ENCODE peak calls at places on chromosomes 5 and 9, in four cellular contexts. One of them, this sample, is unnamed.

GRCh38 chr5:169856571-169856970 is 123.7 kb downstream of the INSYN2B start:
- DNase-seq in cardiac fibroblast: peak
- DNase-seq in pancreas: no peak
- DNase-seq in CD8-positive, alpha-beta T cell: no peak
- DNase-seq in this sample: no peak

GRCh38 chr5:55036477-55036876 is 12.4 kb downstream of the GZMK start:
- DNase-seq in cardiac fibroblast: peak
- DNase-seq in pancreas: no peak
- DNase-seq in CD8-positive, alpha-beta T cell: no peak
- DNase-seq in this sample: no peak

GRCh38 chr9:74555015-74555414 is 57.9 kb downstream of the RORB start:
- DNase-seq in cardiac fibroblast: no peak
- DNase-seq in pancreas: peak
- DNase-seq in CD8-positive, alpha-beta T cell: no peak
- DNase-seq in this sample: no peak

GRCh38 chr5:136814621-136815378 is 449.5 kb upstream of the TRPC7 start:
- DNase-seq in cardiac fibroblast: peak
- DNase-seq in pancreas: no peak
- DNase-seq in CD8-positive, alpha-beta T cell: no peak
- DNase-seq in this sample: no peak

GRCh38 chr9:134681061-134681661 is 39.6 kb downstream of the COL5A1 start:
- DNase-seq in cardiac fibroblast: no peak
- DNase-seq in pancreas: no peak
- DNase-seq in CD8-positive, alpha-beta T cell: no peak
- DNase-seq in this sample: no peak

GRCh38 chr9:123371805-123372590 is 16.0 kb downstream of the CRB2 start:
- DNase-seq in cardiac fibroblast: no peak
- DNase-seq in pancreas: no peak
- DNase-seq in CD8-positive, alpha-beta T cell: no peak
- DNase-seq in this sample: no peak

GRCh38 chr5:133890776-133891280 is 77.6 kb downstream of the C5orf15 start:
- DNase-seq in cardiac fibroblast: no peak
- DNase-seq in pancreas: no peak
- DNase-seq in CD8-positive, alpha-beta T cell: no peak
- DNase-seq in this sample: no peak

GRCh38 chr9:78462616-78463015 is 165.7 kb downstream of the PSAT1 start:
- DNase-seq in cardiac fibroblast: no peak
- DNase-seq in pancreas: no peak
- DNase-seq in CD8-positive, alpha-beta T cell: no peak
- DNase-seq in this sample: no peak

GRCh38 chr5:19424506-19424905 is 563.5 kb downstream of the CDH18 start:
- DNase-seq in cardiac fibroblast: no peak
- DNase-seq in pancreas: no peak
- DNase-seq in CD8-positive, alpha-beta T cell: no peak
- DNase-seq in this sample: no peak

GRCh38 chr5:53730938-53731337 is 170.5 kb downstream of the NDUFS4 start:
- DNase-seq in cardiac fibroblast: no peak
- DNase-seq in pancreas: no peak
- DNase-seq in CD8-positive, alpha-beta T cell: no peak
- DNase-seq in this sample: no peak

GRCh38 chr9:129575818-129576217 is 45.1 kb downstream of the C9orf50 start:
- DNase-seq in cardiac fibroblast: no peak
- DNase-seq in pancreas: no peak
- DNase-seq in CD8-positive, alpha-beta T cell: no peak
- DNase-seq in this sample: no peak

GRCh38 chr5:10364186-10364689 is 10.7 kb downstream of the MARCHF6 start:
- DNase-seq in cardiac fibroblast: no peak
- DNase-seq in pancreas: no peak
- DNase-seq in CD8-positive, alpha-beta T cell: no peak
- DNase-seq in this sample: no peak
- TF ChIP-seq CTCF in cardiac fibroblast: no peak
- TF ChIP-seq CTCF in pancreas: no peak
- TF ChIP-seq CTCF in CD8-positive, alpha-beta T cell: no peak
- TF ChIP-seq CTCF in this sample: peak

GRCh38 chr9:95772320-95773060 is 103.0 kb upstream of the ERCC6L2 start:
- DNase-seq in cardiac fibroblast: no peak
- DNase-seq in pancreas: peak
- DNase-seq in CD8-positive, alpha-beta T cell: peak
- DNase-seq in this sample: no peak
- TF ChIP-seq CTCF in cardiac fibroblast: no peak
- TF ChIP-seq CTCF in pancreas: no peak
- TF ChIP-seq CTCF in CD8-positive, alpha-beta T cell: no peak
- TF ChIP-seq CTCF in this sample: no peak

GRCh38 chr5:195401-196160 is 4.3 kb downstream of the LRRC14B start:
- DNase-seq in cardiac fibroblast: no peak
- DNase-seq in pancreas: no peak
- DNase-seq in CD8-positive, alpha-beta T cell: peak
- DNase-seq in this sample: no peak
- TF ChIP-seq CTCF in cardiac fibroblast: no peak
- TF ChIP-seq CTCF in pancreas: no peak
- TF ChIP-seq CTCF in CD8-positive, alpha-beta T cell: no peak
- TF ChIP-seq CTCF in this sample: no peak

DNA sequence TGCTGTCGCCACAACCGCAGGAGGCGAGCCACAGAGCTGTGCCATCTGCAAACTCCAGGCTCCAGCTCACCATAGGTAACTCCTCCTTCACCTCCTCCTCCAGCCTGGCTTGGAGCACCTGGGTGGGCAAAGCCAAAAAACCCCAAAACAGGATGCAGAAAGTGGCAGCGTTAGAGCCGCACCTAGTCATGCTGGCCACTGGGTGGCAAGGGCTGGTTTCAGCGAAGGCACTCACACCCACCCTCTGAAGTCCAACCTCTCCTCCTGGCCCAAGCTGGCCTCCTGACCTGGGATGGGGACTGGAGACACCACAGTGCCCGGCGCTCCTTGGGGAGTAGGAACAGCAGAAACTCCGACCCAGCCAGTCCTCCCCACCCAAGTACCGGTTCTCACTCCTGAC is 28.7 kb upstream of the ZNF354B start:
- DNase-seq in cardiac fibroblast: no peak
- DNase-seq in pancreas: no peak
- DNase-seq in CD8-positive, alpha-beta T cell: no peak
- DNase-seq in this sample: no peak
- TF ChIP-seq CTCF in cardiac fibroblast: no peak
- TF ChIP-seq CTCF in pancreas: no peak
- TF ChIP-seq CTCF in CD8-positive, alpha-beta T cell: no peak
- TF ChIP-seq CTCF in this sample: no peak

DNA sequence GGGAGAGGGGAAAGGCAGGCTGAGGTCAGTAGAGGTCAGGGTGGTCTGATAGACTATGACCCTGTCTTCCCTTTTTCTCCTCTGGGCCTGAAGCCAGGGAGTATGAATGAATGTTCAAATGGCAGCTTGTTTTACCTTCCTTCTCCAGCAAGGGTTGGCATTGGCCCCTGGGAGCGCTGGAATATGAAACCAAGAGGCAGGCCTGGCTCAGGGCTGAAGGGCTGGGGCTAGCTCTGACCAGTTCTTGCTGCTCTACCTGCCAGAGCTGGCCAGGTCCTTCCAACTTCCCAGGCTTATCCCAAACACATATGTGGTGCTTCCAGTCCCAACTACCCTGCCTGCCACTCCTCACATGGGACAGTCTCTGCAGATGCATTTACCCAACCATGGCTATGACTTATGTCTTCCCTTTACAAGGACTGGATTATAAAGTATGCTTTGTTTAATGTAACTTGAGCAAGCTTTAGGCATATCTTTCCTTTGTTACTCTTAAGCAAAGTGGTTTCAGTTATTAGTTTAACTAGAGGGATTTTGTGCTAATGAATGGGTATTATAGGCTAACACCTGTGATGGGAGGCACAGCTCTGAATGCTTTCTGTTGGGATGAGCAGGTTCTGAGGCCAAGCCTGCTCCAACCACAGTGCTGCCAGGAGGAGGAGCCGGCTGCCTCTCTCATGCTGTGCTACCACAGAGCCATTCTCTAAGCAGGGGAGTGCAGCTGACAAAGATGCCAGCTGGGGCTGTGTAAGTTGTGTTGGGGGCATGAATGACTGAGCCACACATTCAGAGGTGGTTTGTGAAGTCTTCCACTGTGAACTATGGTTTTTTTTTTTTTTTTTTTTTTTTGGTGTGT is 6.1 kb downstream of the CCNI2 start:
- DNase-seq in cardiac fibroblast: no peak
- DNase-seq in pancreas: no peak
- DNase-seq in CD8-positive, alpha-beta T cell: no peak
- DNase-seq in this sample: no peak
- TF ChIP-seq CTCF in cardiac fibroblast: no peak
- TF ChIP-seq CTCF in pancreas: no peak
- TF ChIP-seq CTCF in CD8-positive, alpha-beta T cell: no peak
- TF ChIP-seq CTCF in this sample: no peak